ENCODE peak calls at places on chromosomes 12 and 14, in four cellular contexts. One of them, this sample, is unnamed.

GRCh38 chr12:6494351-6494743 is 445 bp downstream of the NCAPD2 start:
- DNase-seq in A549: no peak
- DNase-seq in HepG2: no peak
- DNase-seq in K562: no peak
- DNase-seq in this sample: no peak

GRCh38 chr12:58302487-58303011 is 361.2 kb downstream of the ATP23 start:
- DNase-seq in A549: no peak
- DNase-seq in HepG2: no peak
- DNase-seq in K562: no peak
- DNase-seq in this sample: no peak

GRCh38 chr14:105168496-105168978 is at the start of gene JAG2:
- DNase-seq in A549: peak
- DNase-seq in HepG2: no peak
- DNase-seq in K562: no peak
- DNase-seq in this sample: no peak

GRCh38 chr14:100567877-100568163 is 19.4 kb downstream of the BEGAIN start:
- DNase-seq in A549: no peak
- DNase-seq in HepG2: no peak
- DNase-seq in K562: no peak
- DNase-seq in this sample: no peak

GRCh38 chr12:4107436-4107878 is 166.1 kb upstream of the CCND2 start:
- DNase-seq in A549: peak
- DNase-seq in HepG2: peak
- DNase-seq in K562: peak
- DNase-seq in this sample: peak

GRCh38 chr14:103033744-103034143 is 23.6 kb downstream of the CDC42BPB start:
- DNase-seq in A549: no peak
- DNase-seq in HepG2: no peak
- DNase-seq in K562: no peak
- DNase-seq in this sample: no peak

GRCh38 chr14:64878775-64879634 is 702 bp downstream of the SPTB start:
- DNase-seq in A549: peak
- DNase-seq in HepG2: no peak
- DNase-seq in K562: peak
- DNase-seq in this sample: no peak

GRCh38 chr14:30655124-30655523 is 33.0 kb downstream of the SCFD1 start:
- DNase-seq in A549: no peak
- DNase-seq in HepG2: no peak
- DNase-seq in K562: no peak
- DNase-seq in this sample: no peak

GRCh38 chr14:76546426-76547221 is 170.7 kb downstream of the ESRRB start:
- DNase-seq in A549: peak
- DNase-seq in HepG2: peak
- DNase-seq in K562: peak
- DNase-seq in this sample: no peak

GRCh38 chr14:103696466-103697071 is 18.7 kb downstream of the XRCC3 start:
- DNase-seq in A549: no peak
- DNase-seq in HepG2: no peak
- DNase-seq in K562: no peak
- DNase-seq in this sample: no peak

GRCh38 chr12:53308276-53308675 is 8.8 kb downstream of the MYG1 start:
- DNase-seq in A549: no peak
- DNase-seq in HepG2: no peak
- DNase-seq in K562: no peak
- DNase-seq in this sample: no peak

GRCh38 chr14:87772854-87773253 is 220.1 kb downstream of the GALC start:
- DNase-seq in A549: no peak
- DNase-seq in HepG2: no peak
- DNase-seq in K562: no peak
- DNase-seq in this sample: no peak

GRCh38 chr12:52063986-52064649 is 5.7 kb upstream of the ATG101 start:
- DNase-seq in A549: no peak
- DNase-seq in HepG2: no peak
- DNase-seq in K562: no peak
- DNase-seq in this sample: no peak

GRCh38 chr14:93115069-93115919 is 431 bp downstream of the ITPK1 start:
- DNase-seq in A549: peak
- DNase-seq in HepG2: peak
- DNase-seq in K562: peak
- DNase-seq in this sample: peak

GRCh38 chr12:67726868-67727267 is 78.3 kb downstream of the DYRK2 start:
- DNase-seq in A549: no peak
- DNase-seq in HepG2: no peak
- DNase-seq in K562: no peak
- DNase-seq in this sample: no peak

GRCh38 chr12:112421363-112421762 is 2.6 kb downstream of the PTPN11 start:
- DNase-seq in A549: no peak
- DNase-seq in HepG2: no peak
- DNase-seq in K562: no peak
- DNase-seq in this sample: no peak

GRCh38 chr14:96781371-96781770 is 15.8 kb upstream of the VRK1 start:
- DNase-seq in A549: no peak
- DNase-seq in HepG2: no peak
- DNase-seq in K562: no peak
- DNase-seq in this sample: no peak

GRCh38 chr14:77097006-77097688 is 911 bp upstream of the CIPC start:
- DNase-seq in A549: no peak
- DNase-seq in HepG2: peak
- DNase-seq in K562: no peak
- DNase-seq in this sample: no peak

GRCh38 chr14:24196071-24197061 is 1.1 kb upstream of the TM9SF1 start:
- DNase-seq in A549: no peak
- DNase-seq in HepG2: peak
- DNase-seq in K562: no peak
- DNase-seq in this sample: peak

GRCh38 chr12:57893460-57894353 is 47.2 kb upstream of the CTDSP2 start:
- DNase-seq in A549: no peak
- DNase-seq in HepG2: peak
- DNase-seq in K562: peak
- DNase-seq in this sample: no peak

GRCh38 chr14:93045965-93046695 is 69.6 kb downstream of the ITPK1 start:
- DNase-seq in A549: no peak
- DNase-seq in HepG2: no peak
- DNase-seq in K562: peak
- DNase-seq in this sample: no peak

GRCh38 chr14:59020382-59020781 is 168.1 kb upstream of the DAAM1 start:
- DNase-seq in A549: no peak
- DNase-seq in HepG2: no peak
- DNase-seq in K562: no peak
- DNase-seq in this sample: no peak

GRCh38 chr12:1872448-1872847 is 46.0 kb downstream of the CACNA2D4 start:
- DNase-seq in A549: no peak
- DNase-seq in HepG2: no peak
- DNase-seq in K562: no peak
- DNase-seq in this sample: no peak

GRCh38 chr12:77049767-77050353 is 15.5 kb downstream of the E2F7 start:
- DNase-seq in A549: peak
- DNase-seq in HepG2: peak
- DNase-seq in K562: peak
- DNase-seq in this sample: peak

GRCh38 chr12:80262372-80263170 is 163.2 kb downstream of the OTOGL start:
- DNase-seq in A549: no peak
- DNase-seq in HepG2: no peak
- DNase-seq in K562: no peak
- DNase-seq in this sample: no peak

DNA sequence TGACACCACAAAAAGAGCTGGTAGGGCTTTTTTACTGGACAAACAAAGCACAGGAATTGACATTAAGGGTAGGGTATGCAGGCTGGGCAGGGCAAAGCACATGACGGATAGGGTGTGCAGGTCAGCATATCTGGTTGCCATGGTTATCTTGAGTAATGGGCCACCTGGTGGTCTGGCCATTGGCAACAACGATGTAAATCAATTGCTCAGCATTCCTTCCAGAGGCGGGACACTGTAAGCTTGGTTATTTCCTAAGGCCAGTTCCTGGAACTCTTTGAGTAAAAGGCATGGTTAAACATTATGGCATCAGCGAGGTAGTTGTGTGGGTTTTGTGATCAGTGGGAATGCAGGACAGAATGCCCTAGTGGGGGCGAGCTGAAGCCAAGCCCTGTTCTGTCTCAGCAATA is 396.9 kb upstream of the PDE3A start:
- DNase-seq in A549: peak
- DNase-seq in HepG2: peak
- DNase-seq in K562: no peak
- DNase-seq in this sample: no peak
- TF ChIP-seq CHD4 in A549: no peak
- TF ChIP-seq CHD4 in HepG2: no peak
- TF ChIP-seq CHD4 in K562: no peak
- TF ChIP-seq CHD4 in this sample: no peak

DNA sequence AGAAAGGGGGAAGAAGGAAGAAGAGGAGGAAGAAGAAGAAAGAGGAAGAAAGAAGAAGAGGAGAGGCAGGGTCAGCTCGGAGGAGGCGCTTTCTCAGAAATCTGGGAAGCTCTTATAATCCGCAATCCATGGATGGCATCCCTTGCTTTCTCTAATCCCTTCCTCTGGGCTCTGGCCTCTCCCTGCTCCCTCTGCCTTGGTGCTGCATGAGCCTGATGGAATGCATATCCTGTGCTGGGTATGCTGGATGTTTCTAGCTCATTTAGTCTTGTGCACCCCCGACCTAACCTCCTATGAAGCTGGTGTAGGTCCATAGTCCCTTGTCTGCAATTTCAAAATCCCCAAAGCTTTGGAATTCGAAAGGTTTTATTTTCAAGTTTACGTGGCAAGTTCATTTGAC is 94.2 kb upstream of the MYL2 start:
- DNase-seq in A549: no peak
- DNase-seq in HepG2: no peak
- DNase-seq in K562: no peak
- DNase-seq in this sample: no peak
- TF ChIP-seq CHD4 in A549: no peak
- TF ChIP-seq CHD4 in HepG2: no peak
- TF ChIP-seq CHD4 in K562: no peak
- TF ChIP-seq CHD4 in this sample: no peak

GRCh38 chr14:71720978-71721624 is 211.1 kb upstream of the RGS6 start:
- DNase-seq in A549: peak
- DNase-seq in HepG2: peak
- DNase-seq in K562: peak
- DNase-seq in this sample: peak
- TF ChIP-seq CHD4 in A549: no peak
- TF ChIP-seq CHD4 in HepG2: no peak
- TF ChIP-seq CHD4 in K562: no peak
- TF ChIP-seq CHD4 in this sample: no peak

DNA sequence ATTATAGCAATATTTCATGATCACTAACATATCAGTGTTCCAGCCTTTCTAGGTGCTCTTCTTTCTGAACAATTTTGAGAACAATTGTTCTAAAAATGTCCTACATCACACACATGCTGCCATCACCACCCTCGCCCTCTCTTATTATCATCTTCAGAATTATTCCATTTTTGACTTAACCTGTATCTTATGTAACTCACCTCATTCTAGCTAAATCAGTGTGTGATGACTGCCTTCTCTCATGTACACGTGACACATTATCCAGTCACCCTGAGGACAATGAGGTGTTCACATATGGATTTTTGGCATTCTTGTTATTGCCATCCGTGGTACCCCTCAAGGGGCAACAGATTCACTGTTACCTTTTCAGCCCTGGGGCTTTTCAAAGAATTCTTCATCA is 87.3 kb downstream of the RFX4 start:
- DNase-seq in A549: no peak
- DNase-seq in HepG2: no peak
- DNase-seq in K562: no peak
- DNase-seq in this sample: no peak
- TF ChIP-seq CHD4 in A549: no peak
- TF ChIP-seq CHD4 in HepG2: no peak
- TF ChIP-seq CHD4 in K562: no peak
- TF ChIP-seq CHD4 in this sample: no peak

GRCh38 chr14:23121401-23121800 is 2.3 kb upstream of the CEBPE start:
- DNase-seq in A549: no peak
- DNase-seq in HepG2: no peak
- DNase-seq in K562: no peak
- DNase-seq in this sample: no peak
- TF ChIP-seq CHD4 in A549: no peak
- TF ChIP-seq CHD4 in HepG2: no peak
- TF ChIP-seq CHD4 in K562: no peak
- TF ChIP-seq CHD4 in this sample: no peak

GRCh38 chr12:105706321-105706972 is 376.0 kb downstream of the C12orf75 start:
- DNase-seq in A549: no peak
- DNase-seq in HepG2: no peak
- DNase-seq in K562: no peak
- DNase-seq in this sample: no peak
- TF ChIP-seq CHD4 in A549: no peak
- TF ChIP-seq CHD4 in HepG2: no peak
- TF ChIP-seq CHD4 in K562: no peak
- TF ChIP-seq CHD4 in this sample: no peak

DNA sequence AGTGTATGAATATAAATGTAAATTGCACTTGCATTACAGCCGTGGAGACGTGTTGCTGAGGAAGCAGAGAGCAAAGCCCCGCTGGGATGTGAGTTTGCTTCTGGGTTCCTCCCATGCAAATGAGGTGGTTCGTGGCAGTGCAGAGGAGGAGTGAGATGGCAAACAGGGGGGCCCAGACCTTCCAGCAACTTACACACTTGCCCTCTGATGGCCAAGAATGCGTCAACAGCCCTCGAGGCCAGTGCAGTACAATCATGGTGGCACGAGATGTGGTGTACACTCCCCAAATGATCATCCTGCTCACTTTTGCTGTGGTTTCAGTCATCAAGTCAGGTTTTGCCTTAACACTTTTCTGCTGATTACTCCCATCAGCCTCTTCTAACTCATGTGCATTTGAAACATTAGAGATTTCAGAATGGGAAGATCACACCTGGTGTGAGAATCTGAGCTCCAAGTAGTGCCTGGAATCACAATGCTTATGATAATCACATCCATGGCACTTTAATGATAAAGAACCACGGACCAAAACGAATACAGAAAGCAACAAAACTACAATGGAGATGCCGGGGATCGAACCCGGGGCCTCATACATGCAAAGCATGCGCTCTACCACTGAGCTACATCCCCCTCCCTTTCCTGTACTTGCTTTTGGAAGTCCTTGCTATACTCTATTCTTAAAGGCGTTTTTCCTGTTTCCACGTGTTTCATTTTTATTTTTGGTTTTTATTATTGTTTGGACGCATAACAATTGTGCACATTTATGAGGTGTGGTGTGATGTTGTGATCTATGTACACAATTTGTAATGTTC is 7.0 kb upstream of the UBC start:
- DNase-seq in A549: no peak
- DNase-seq in HepG2: peak
- DNase-seq in K562: peak
- DNase-seq in this sample: peak
- TF ChIP-seq CHD4 in A549: no peak
- TF ChIP-seq CHD4 in HepG2: peak
- TF ChIP-seq CHD4 in K562: no peak
- TF ChIP-seq CHD4 in this sample: no peak

This sample was measured in GM12878.